ENCODE peak calls at places on chromosomes 13 and 19, in eight cellular contexts. S is choroid plexus epithelial cell; U is right lobe of liver; P is fibroblast of lung; H is stomach; B is HuH-7; Y is ELF-1; G is stimulated activated CD4-positive, alpha-beta T cell treated with anti-CD3 and anti-CD28 coated beads, Interleukin-2, amount 100 ng/mL, for 48 hours. I is an unnamed sample.

GRCh38 chr13:88097541-88097940 is 426.4 kb downstream of the SLITRK5 start:
- DNase-seq in S (no peak), U (no peak), P (no peak), H (no peak), B (no peak), Y (no peak), G (no peak), I (no peak)

GRCh38 chr13:95564948-95565347 is 12.4 kb downstream of the CLDN10 start:
- DNase-seq in S (peak; percentile 63), U (no peak), P (peak; percentile 83), H (no peak), B (no peak), Y (no peak), G (no peak), I (no peak)

GRCh38 chr13:107211073-107211472 is 643.1 kb upstream of the ARGLU1 start:
- DNase-seq in S (peak; percentile 97), U (peak; percentile 72), P (peak; percentile 87), H (peak; percentile 80), B (peak; percentile 58), Y (peak; percentile 70), G (peak; percentile 56), I (peak; percentile 97)

GRCh38 chr19:7083076-7083956 is 13.8 kb downstream of the ZNF557 start:
- DNase-seq in S (peak; percentile 54), U (no peak), P (peak; percentile 39), H (no peak), B (no peak), Y (no peak), G (no peak), I (no peak)

GRCh38 chr13:65966991-65967451 is 1263.1 kb downstream of the PCDH9 start:
- DNase-seq in S (peak; percentile 76), U (no peak), P (peak; percentile 36), H (no peak), B (peak; percentile 27), Y (peak; percentile 50), G (no peak), I (no peak)

GRCh38 chr13:108915095-108915633 is 285.8 kb downstream of the MYO16 start:
- DNase-seq in S (peak; percentile 88), U (no peak), P (peak; percentile 35), H (no peak), B (no peak), Y (no peak), G (no peak), I (no peak)

GRCh38 chr19:49779731-49780578 is 13.2 kb downstream of the AP2A1 start:
- DNase-seq in S (no peak), U (no peak), P (no peak), H (no peak), B (no peak), Y (no peak), G (no peak), I (no peak)

GRCh38 chr13:42597505-42597904 is 23.6 kb downstream of the TNFSF11 start:
- DNase-seq in S (no peak), U (no peak), P (no peak), H (no peak), B (no peak), Y (no peak), G (no peak), I (no peak)

GRCh38 chr19:19538077-19538764 is at the start of gene CILP2:
- DNase-seq in S (no peak), U (peak; percentile 45), P (no peak), H (peak; percentile 37), B (no peak), Y (peak; percentile 84), G (no peak), I (peak; percentile 26)

GRCh38 chr13:30037306-30037705 is 186.9 kb upstream of the UBL3 start:
- DNase-seq in S (no peak), U (no peak), P (peak; percentile 23), H (no peak), B (no peak), Y (peak; percentile 38), G (no peak), I (no peak)

GRCh38 chr13:110352735-110353134 is 45.7 kb downstream of the COL4A2 start:
- DNase-seq in S (no peak), U (no peak), P (no peak), H (no peak), B (no peak), Y (no peak), G (no peak), I (no peak)

GRCh38 chr19:18290250-18291018 is 9.0 kb upstream of the JUND start:
- DNase-seq in S (no peak), U (peak; percentile 48), P (peak; percentile 41), H (peak; percentile 40), B (no peak), Y (no peak), G (peak; percentile 85), I (no peak)

GRCh38 chr19:5572556-5573286 is 5.0 kb upstream of the TINCR start:
- DNase-seq in S (no peak), U (no peak), P (no peak), H (no peak), B (peak; percentile 49), Y (peak; percentile 84), G (no peak), I (no peak)

GRCh38 chr19:18842166-18842565 is 10.4 kb downstream of the UPF1 start:
- DNase-seq in S (no peak), U (no peak), P (no peak), H (no peak), B (no peak), Y (no peak), G (no peak), I (no peak)

GRCh38 chr19:52689804-52690394 is 44.9 kb downstream of the ZNF611 start:
- DNase-seq in S (no peak), U (peak; percentile 52), P (no peak), H (peak; percentile 28), B (no peak), Y (peak; percentile 62), G (peak; percentile 17), I (no peak)

GRCh38 chr19:16398530-16399241 is 73.1 kb downstream of the EPS15L1 start:
- DNase-seq in S (peak; percentile 28), U (no peak), P (peak; percentile 23), H (no peak), B (no peak), Y (no peak), G (no peak), I (no peak)

GRCh38 chr19:19067276-19068072 is 3.7 kb downstream of the SLC25A42 start:
- DNase-seq in S (no peak), U (no peak), P (no peak), H (no peak), B (no peak), Y (no peak), G (no peak), I (no peak)

GRCh38 chr13:33031277-33031676 is 15.1 kb downstream of the KL start:
- DNase-seq in S (no peak), U (no peak), P (no peak), H (no peak), B (no peak), Y (no peak), G (no peak), I (no peak)

GRCh38 chr13:74061939-74062595 is 72.1 kb downstream of the KLF12 start:
- DNase-seq in S (peak; percentile 89), U (no peak), P (peak; percentile 63), H (no peak), B (no peak), Y (no peak), G (no peak), I (no peak)

GRCh38 chr13:76730220-76730619 is 156.0 kb downstream of the KCTD12 start:
- DNase-seq in S (no peak), U (no peak), P (no peak), H (no peak), B (no peak), Y (no peak), G (no peak), I (no peak)

GRCh38 chr13:95452376-95452775 is 100.1 kb upstream of the CLDN10 start:
- DNase-seq in S (no peak), U (no peak), P (peak; percentile 84), H (no peak), B (no peak), Y (no peak), G (no peak), I (no peak)

GRCh38 chr13:64234255-64234654 is 2818.6 kb upstream of the PCDH20 start:
- DNase-seq in S (peak; percentile 70), U (no peak), P (peak; percentile 89), H (no peak), B (no peak), Y (no peak), G (no peak), I (no peak)

GRCh38 chr19:10009269-10009665 is 1.0 kb downstream of the COL5A3 start:
- DNase-seq in S (peak; percentile 85), U (no peak), P (peak; percentile 70), H (peak; percentile 28), B (peak; percentile 67), Y (peak; percentile 62), G (peak; percentile 19), I (no peak)

GRCh38 chr13:100208596-100208995 is 119.7 kb downstream of the PCCA start:
- DNase-seq in S (no peak), U (no peak), P (no peak), H (no peak), B (no peak), Y (no peak), G (no peak), I (no peak)

GRCh38 chr13:21243045-21243842 is 66.8 kb downstream of the MRPL57 start:
- DNase-seq in S (no peak), U (no peak), P (no peak), H (no peak), B (no peak), Y (no peak), G (no peak), I (peak; percentile 67)

GRCh38 chr19:55189424-55189823 is 9.3 kb upstream of the SYT5 start:
- DNase-seq in S (peak; percentile 96), U (no peak), P (peak; percentile 96), H (no peak), B (no peak), Y (peak; percentile 45), G (no peak), I (no peak)

GRCh38 chr19:15181394-15181793 is 19.4 kb downstream of the NOTCH3 start:
- DNase-seq in S (no peak), U (no peak), P (no peak), H (no peak), B (no peak), Y (no peak), G (no peak), I (no peak)